ENCODE peak calls at places on chromosomes 12 and 14, in nine cellular contexts. One of them, this sample, is unnamed.

GRCh38 chr12:15544589-15544988 is 222.3 kb downstream of the PTPRO start:
- DNase-seq in naive thymus-derived CD4-positive, alpha-beta T cell: no peak
- DNase-seq in IMR-90: no peak
- DNase-seq in K562: no peak
- DNase-seq in heart right ventricle: no peak
- DNase-seq in CD8-positive, alpha-beta memory T cell: no peak
- DNase-seq in thoracic aorta: no peak
- DNase-seq in ovary: no peak
- DNase-seq in left ventricle myocardium inferior: no peak
- DNase-seq in this sample: no peak

GRCh38 chr12:1050059-1050707 is 59.2 kb downstream of the ERC1 start:
- DNase-seq in K562: no peak
- DNase-seq in CD8-positive, alpha-beta memory T cell: no peak
- DNase-seq in heart right ventricle: no peak
- DNase-seq in naive thymus-derived CD4-positive, alpha-beta T cell: no peak
- DNase-seq in IMR-90: no peak
- DNase-seq in ovary: no peak
- DNase-seq in thoracic aorta: no peak
- DNase-seq in left ventricle myocardium inferior: no peak
- DNase-seq in this sample: peak; percentile 85

GRCh38 chr14:51546603-51547258 is 105.0 kb upstream of the FRMD6 start:
- DNase-seq in thoracic aorta: no peak
- DNase-seq in left ventricle myocardium inferior: no peak
- DNase-seq in ovary: no peak
- DNase-seq in naive thymus-derived CD4-positive, alpha-beta T cell: no peak
- DNase-seq in heart right ventricle: no peak
- DNase-seq in CD8-positive, alpha-beta memory T cell: no peak
- DNase-seq in K562: no peak
- DNase-seq in IMR-90: no peak
- DNase-seq in this sample: peak; percentile 33

GRCh38 chr12:67069451-67070306 is 199.5 kb upstream of the CAND1 start:
- DNase-seq in CD8-positive, alpha-beta memory T cell: no peak
- DNase-seq in thoracic aorta: no peak
- DNase-seq in heart right ventricle: no peak
- DNase-seq in left ventricle myocardium inferior: peak; percentile 28
- DNase-seq in IMR-90: no peak
- DNase-seq in K562: peak; percentile 7
- DNase-seq in naive thymus-derived CD4-positive, alpha-beta T cell: peak; percentile 62
- DNase-seq in ovary: peak; percentile 44
- DNase-seq in this sample: peak; percentile 50

GRCh38 chr12:42987216-42987631 is 397.7 kb upstream of the PRICKLE1 start:
- DNase-seq in CD8-positive, alpha-beta memory T cell: no peak
- DNase-seq in naive thymus-derived CD4-positive, alpha-beta T cell: no peak
- DNase-seq in K562: no peak
- DNase-seq in heart right ventricle: no peak
- DNase-seq in IMR-90: no peak
- DNase-seq in thoracic aorta: no peak
- DNase-seq in ovary: no peak
- DNase-seq in left ventricle myocardium inferior: no peak
- DNase-seq in this sample: no peak

GRCh38 chr14:20409226-20409625 is 4.1 kb downstream of the TEP1 start:
- DNase-seq in naive thymus-derived CD4-positive, alpha-beta T cell: no peak
- DNase-seq in CD8-positive, alpha-beta memory T cell: no peak
- DNase-seq in ovary: no peak
- DNase-seq in left ventricle myocardium inferior: no peak
- DNase-seq in IMR-90: peak; percentile 73
- DNase-seq in K562: no peak
- DNase-seq in thoracic aorta: no peak
- DNase-seq in heart right ventricle: no peak
- DNase-seq in this sample: peak; percentile 33

GRCh38 chr14:100540141-100540925 is 46.9 kb downstream of the BEGAIN start:
- DNase-seq in CD8-positive, alpha-beta memory T cell: no peak
- DNase-seq in IMR-90: no peak
- DNase-seq in left ventricle myocardium inferior: peak; percentile 11
- DNase-seq in naive thymus-derived CD4-positive, alpha-beta T cell: no peak
- DNase-seq in thoracic aorta: no peak
- DNase-seq in heart right ventricle: peak; percentile 11
- DNase-seq in ovary: no peak
- DNase-seq in K562: peak; percentile 47
- DNase-seq in this sample: no peak

GRCh38 chr14:83849999-83850611 is 1679.8 kb upstream of the FLRT2 start:
- DNase-seq in left ventricle myocardium inferior: no peak
- DNase-seq in IMR-90: no peak
- DNase-seq in ovary: no peak
- DNase-seq in thoracic aorta: no peak
- DNase-seq in CD8-positive, alpha-beta memory T cell: no peak
- DNase-seq in K562: no peak
- DNase-seq in naive thymus-derived CD4-positive, alpha-beta T cell: no peak
- DNase-seq in heart right ventricle: no peak
- DNase-seq in this sample: no peak

GRCh38 chr12:124545508-124546418 is 21.6 kb downstream of the NCOR2 start:
- DNase-seq in thoracic aorta: no peak
- DNase-seq in ovary: peak; percentile 44
- DNase-seq in K562: no peak
- DNase-seq in heart right ventricle: no peak
- DNase-seq in naive thymus-derived CD4-positive, alpha-beta T cell: no peak
- DNase-seq in CD8-positive, alpha-beta memory T cell: peak; percentile 16
- DNase-seq in IMR-90: peak; percentile 43
- DNase-seq in left ventricle myocardium inferior: no peak
- DNase-seq in this sample: no peak

GRCh38 chr12:106633451-106633823 is 50.6 kb downstream of the RFX4 start:
- DNase-seq in thoracic aorta: no peak
- DNase-seq in K562: no peak
- DNase-seq in naive thymus-derived CD4-positive, alpha-beta T cell: no peak
- DNase-seq in ovary: no peak
- DNase-seq in heart right ventricle: no peak
- DNase-seq in left ventricle myocardium inferior: no peak
- DNase-seq in CD8-positive, alpha-beta memory T cell: no peak
- DNase-seq in IMR-90: no peak
- DNase-seq in this sample: peak; percentile 27

GRCh38 chr14:101541063-101541462 is 20.2 kb upstream of the DIO3 start:
- DNase-seq in heart right ventricle: no peak
- DNase-seq in ovary: no peak
- DNase-seq in naive thymus-derived CD4-positive, alpha-beta T cell: no peak
- DNase-seq in thoracic aorta: no peak
- DNase-seq in CD8-positive, alpha-beta memory T cell: no peak
- DNase-seq in K562: no peak
- DNase-seq in left ventricle myocardium inferior: no peak
- DNase-seq in IMR-90: no peak
- DNase-seq in this sample: no peak

GRCh38 chr14:88463318-88463717 is 77.9 kb downstream of the SPATA7 start:
- DNase-seq in naive thymus-derived CD4-positive, alpha-beta T cell: no peak
- DNase-seq in left ventricle myocardium inferior: no peak
- DNase-seq in ovary: no peak
- DNase-seq in IMR-90: no peak
- DNase-seq in K562: peak; percentile 35
- DNase-seq in CD8-positive, alpha-beta memory T cell: no peak
- DNase-seq in heart right ventricle: no peak
- DNase-seq in thoracic aorta: no peak
- DNase-seq in this sample: peak; percentile 64

GRCh38 chr14:81068384-81068783 is 113.0 kb downstream of the TSHR start:
- DNase-seq in IMR-90: no peak
- DNase-seq in K562: no peak
- DNase-seq in ovary: no peak
- DNase-seq in left ventricle myocardium inferior: no peak
- DNase-seq in heart right ventricle: no peak
- DNase-seq in thoracic aorta: no peak
- DNase-seq in CD8-positive, alpha-beta memory T cell: no peak
- DNase-seq in naive thymus-derived CD4-positive, alpha-beta T cell: no peak
- DNase-seq in this sample: no peak

GRCh38 chr12:109871678-109872314 is 8.5 kb downstream of the GLTP start:
- DNase-seq in K562: no peak
- DNase-seq in IMR-90: peak; percentile 23
- DNase-seq in CD8-positive, alpha-beta memory T cell: no peak
- DNase-seq in heart right ventricle: no peak
- DNase-seq in naive thymus-derived CD4-positive, alpha-beta T cell: no peak
- DNase-seq in ovary: no peak
- DNase-seq in left ventricle myocardium inferior: no peak
- DNase-seq in thoracic aorta: no peak
- DNase-seq in this sample: no peak

GRCh38 chr12:131893605-131894312 is 663 bp upstream of the ULK1 start:
- DNase-seq in CD8-positive, alpha-beta memory T cell: no peak
- DNase-seq in left ventricle myocardium inferior: no peak
- DNase-seq in heart right ventricle: no peak
- DNase-seq in thoracic aorta: no peak
- DNase-seq in naive thymus-derived CD4-positive, alpha-beta T cell: peak; percentile 26
- DNase-seq in K562: no peak
- DNase-seq in ovary: no peak
- DNase-seq in IMR-90: no peak
- DNase-seq in this sample: no peak

GRCh38 chr12:95214466-95214865 is 2.8 kb downstream of the FGD6 start:
- DNase-seq in K562: no peak
- DNase-seq in heart right ventricle: no peak
- DNase-seq in ovary: no peak
- DNase-seq in left ventricle myocardium inferior: no peak
- DNase-seq in CD8-positive, alpha-beta memory T cell: no peak
- DNase-seq in naive thymus-derived CD4-positive, alpha-beta T cell: no peak
- DNase-seq in IMR-90: no peak
- DNase-seq in thoracic aorta: no peak
- DNase-seq in this sample: peak; percentile 73

GRCh38 chr12:96044017-96044985 is 8.9 kb upstream of the LTA4H start:
- DNase-seq in heart right ventricle: no peak
- DNase-seq in naive thymus-derived CD4-positive, alpha-beta T cell: no peak
- DNase-seq in thoracic aorta: no peak
- DNase-seq in IMR-90: peak; percentile 84
- DNase-seq in ovary: no peak
- DNase-seq in K562: no peak
- DNase-seq in CD8-positive, alpha-beta memory T cell: no peak
- DNase-seq in left ventricle myocardium inferior: no peak
- DNase-seq in this sample: peak; percentile 78

GRCh38 chr14:68666899-68667298 is 126.0 kb downstream of the ZFP36L1 start:
- DNase-seq in heart right ventricle: no peak
- DNase-seq in CD8-positive, alpha-beta memory T cell: no peak
- DNase-seq in K562: no peak
- DNase-seq in IMR-90: no peak
- DNase-seq in left ventricle myocardium inferior: no peak
- DNase-seq in thoracic aorta: no peak
- DNase-seq in naive thymus-derived CD4-positive, alpha-beta T cell: no peak
- DNase-seq in ovary: no peak
- DNase-seq in this sample: no peak

GRCh38 chr12:60803147-60803546 is 1207.3 kb downstream of the SLC16A7 start:
- DNase-seq in left ventricle myocardium inferior: no peak
- DNase-seq in naive thymus-derived CD4-positive, alpha-beta T cell: no peak
- DNase-seq in ovary: no peak
- DNase-seq in thoracic aorta: no peak
- DNase-seq in K562: no peak
- DNase-seq in IMR-90: peak; percentile 37
- DNase-seq in heart right ventricle: no peak
- DNase-seq in CD8-positive, alpha-beta memory T cell: no peak
- DNase-seq in this sample: no peak

GRCh38 chr12:76946451-76946850 is 67.6 kb upstream of the CSRP2 start:
- DNase-seq in thoracic aorta: no peak
- DNase-seq in heart right ventricle: no peak
- DNase-seq in naive thymus-derived CD4-positive, alpha-beta T cell: no peak
- DNase-seq in IMR-90: no peak
- DNase-seq in ovary: no peak
- DNase-seq in CD8-positive, alpha-beta memory T cell: no peak
- DNase-seq in left ventricle myocardium inferior: no peak
- DNase-seq in K562: no peak
- DNase-seq in this sample: no peak

GRCh38 chr12:124904306-124905098 is 9.9 kb downstream of the UBC start:
- DNase-seq in naive thymus-derived CD4-positive, alpha-beta T cell: no peak
- DNase-seq in K562: peak; percentile 79
- DNase-seq in thoracic aorta: peak; percentile 80
- DNase-seq in heart right ventricle: peak; percentile 79
- DNase-seq in left ventricle myocardium inferior: peak; percentile 83
- DNase-seq in ovary: peak; percentile 87
- DNase-seq in CD8-positive, alpha-beta memory T cell: no peak
- DNase-seq in IMR-90: peak; percentile 94
- DNase-seq in this sample: peak; percentile 93

GRCh38 chr12:59627582-59627981 is 31.8 kb downstream of the SLC16A7 start:
- DNase-seq in heart right ventricle: no peak
- DNase-seq in CD8-positive, alpha-beta memory T cell: no peak
- DNase-seq in left ventricle myocardium inferior: no peak
- DNase-seq in naive thymus-derived CD4-positive, alpha-beta T cell: no peak
- DNase-seq in K562: no peak
- DNase-seq in ovary: no peak
- DNase-seq in thoracic aorta: no peak
- DNase-seq in IMR-90: no peak
- DNase-seq in this sample: no peak

DNA sequence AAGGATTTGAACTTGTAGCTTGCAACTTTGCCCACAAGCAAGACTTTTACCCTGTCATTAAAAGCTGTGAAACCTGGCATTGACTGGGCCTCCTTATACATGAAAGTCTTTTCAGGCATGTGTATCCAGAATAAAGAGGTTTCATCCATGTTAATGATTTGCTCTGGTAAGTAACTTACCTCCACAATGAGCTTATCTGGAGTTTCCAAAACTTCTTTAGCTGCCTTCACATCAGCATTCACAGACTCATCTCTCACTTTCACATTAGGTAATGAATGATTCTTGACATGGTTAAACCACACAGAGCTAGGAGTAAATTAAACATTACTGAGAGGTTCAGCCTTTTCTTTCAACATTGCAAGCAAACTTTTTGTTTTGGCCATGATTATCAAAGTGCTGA is 234.4 kb upstream of the CLEC14A start:
- DNase-seq in K562: no peak
- DNase-seq in thoracic aorta: no peak
- DNase-seq in ovary: no peak
- DNase-seq in heart right ventricle: no peak
- DNase-seq in naive thymus-derived CD4-positive, alpha-beta T cell: no peak
- DNase-seq in CD8-positive, alpha-beta memory T cell: no peak
- DNase-seq in left ventricle myocardium inferior: no peak
- DNase-seq in IMR-90: no peak
- DNase-seq in this sample: no peak
- H3K9me3 ChIP-seq in K562: no peaks in the 10 kb centered on the region
- H3K9me3 ChIP-seq in thoracic aorta: peaks cover 4% of the 10 kb centered on the region
- H3K9me3 ChIP-seq in ovary: no peaks in the 10 kb centered on the region
- H3K9me3 ChIP-seq in heart right ventricle: peaks cover 43% of the 10 kb centered on the region
- H3K9me3 ChIP-seq in naive thymus-derived CD4-positive, alpha-beta T cell: no peaks in the 10 kb centered on the region
- H3K9me3 ChIP-seq in CD8-positive, alpha-beta memory T cell: no peaks in the 10 kb centered on the region
- H3K9me3 ChIP-seq in left ventricle myocardium inferior: peaks cover 45% of the 10 kb centered on the region
- H3K9me3 ChIP-seq in IMR-90: no peaks in the 10 kb centered on the region
- H3K9me3 ChIP-seq in this sample: no peaks in the 10 kb centered on the region

GRCh38 chr14:106039400-106039799 is 513.0 kb downstream of the TMEM121 start:
- DNase-seq in heart right ventricle: no peak
- DNase-seq in IMR-90: no peak
- DNase-seq in left ventricle myocardium inferior: no peak
- DNase-seq in K562: peak; percentile 15
- DNase-seq in thoracic aorta: no peak
- DNase-seq in CD8-positive, alpha-beta memory T cell: no peak
- DNase-seq in naive thymus-derived CD4-positive, alpha-beta T cell: peak; percentile 48
- DNase-seq in ovary: no peak
- DNase-seq in this sample: peak; percentile 32
- H3K9me3 ChIP-seq in heart right ventricle: peaks cover 4% of the 10 kb centered on the region
- H3K9me3 ChIP-seq in IMR-90: peaks cover 16% of the 10 kb centered on the region
- H3K9me3 ChIP-seq in left ventricle myocardium inferior: no peaks in the 10 kb centered on the region
- H3K9me3 ChIP-seq in K562: no peaks in the 10 kb centered on the region
- H3K9me3 ChIP-seq in thoracic aorta: no peaks in the 10 kb centered on the region
- H3K9me3 ChIP-seq in CD8-positive, alpha-beta memory T cell: no peaks in the 10 kb centered on the region
- H3K9me3 ChIP-seq in naive thymus-derived CD4-positive, alpha-beta T cell: no peaks in the 10 kb centered on the region
- H3K9me3 ChIP-seq in ovary: no peaks in the 10 kb centered on the region
- H3K9me3 ChIP-seq in this sample: no peaks in the 10 kb centered on the region

GRCh38 chr12:25707056-25707455 is 154.0 kb upstream of the LMNTD1 start:
- DNase-seq in K562: no peak
- DNase-seq in naive thymus-derived CD4-positive, alpha-beta T cell: no peak
- DNase-seq in CD8-positive, alpha-beta memory T cell: no peak
- DNase-seq in heart right ventricle: no peak
- DNase-seq in left ventricle myocardium inferior: no peak
- DNase-seq in IMR-90: no peak
- DNase-seq in thoracic aorta: no peak
- DNase-seq in ovary: no peak
- DNase-seq in this sample: no peak
- H3K9me3 ChIP-seq in K562: no peaks in the 10 kb centered on the region
- H3K9me3 ChIP-seq in naive thymus-derived CD4-positive, alpha-beta T cell: no peaks in the 10 kb centered on the region
- H3K9me3 ChIP-seq in CD8-positive, alpha-beta memory T cell: no peaks in the 10 kb centered on the region
- H3K9me3 ChIP-seq in heart right ventricle: peaks cover 33% of the 10 kb centered on the region
- H3K9me3 ChIP-seq in left ventricle myocardium inferior: peaks cover 48% of the 10 kb centered on the region
- H3K9me3 ChIP-seq in IMR-90: peaks cover 13% of the 10 kb centered on the region
- H3K9me3 ChIP-seq in thoracic aorta: peaks cover 9% of the 10 kb centered on the region
- H3K9me3 ChIP-seq in ovary: no peaks in the 10 kb centered on the region
- H3K9me3 ChIP-seq in this sample: peaks cover 10% of the 10 kb centered on the region

GRCh38 chr14:53137559-53137958 is 15.6 kb downstream of the DDHD1 start:
- DNase-seq in CD8-positive, alpha-beta memory T cell: no peak
- DNase-seq in K562: no peak
- DNase-seq in ovary: no peak
- DNase-seq in thoracic aorta: no peak
- DNase-seq in heart right ventricle: no peak
- DNase-seq in left ventricle myocardium inferior: no peak
- DNase-seq in naive thymus-derived CD4-positive, alpha-beta T cell: no peak
- DNase-seq in IMR-90: no peak
- DNase-seq in this sample: no peak
- H3K9me3 ChIP-seq in CD8-positive, alpha-beta memory T cell: peaks cover 8% of the 10 kb centered on the region
- H3K9me3 ChIP-seq in K562: no peaks in the 10 kb centered on the region
- H3K9me3 ChIP-seq in ovary: no peaks in the 10 kb centered on the region
- H3K9me3 ChIP-seq in thoracic aorta: peaks cover 35% of the 10 kb centered on the region
- H3K9me3 ChIP-seq in heart right ventricle: peaks cover 62% of the 10 kb centered on the region
- H3K9me3 ChIP-seq in left ventricle myocardium inferior: peaks cover 55% of the 10 kb centered on the region
- H3K9me3 ChIP-seq in naive thymus-derived CD4-positive, alpha-beta T cell: peaks cover 11% of the 10 kb centered on the region
- H3K9me3 ChIP-seq in IMR-90: peaks cover 11% of the 10 kb centered on the region
- H3K9me3 ChIP-seq in this sample: peaks cover 26% of the 10 kb centered on the region

This sample was measured in PC-3.